ENCODE peak calls at places on chromosomes 16 and 17, in nine cellular contexts. One of them, this sample, is unnamed.

GRCh38 chr16:83689385-83689831 is 118.4 kb upstream of the HSBP1 start:
- DNase-seq in upper lobe of right lung: no peak
- DNase-seq in prostate gland: no peak
- DNase-seq in CD8-positive, alpha-beta T cell: no peak
- DNase-seq in ovary: no peak
- DNase-seq in HL-60: peak; percentile 7
- DNase-seq in body of pancreas: no peak
- DNase-seq in astrocyte of the spinal cord: peak; percentile 84
- DNase-seq in choroid plexus epithelial cell: peak; percentile 94
- DNase-seq in this sample: peak; percentile 94

GRCh38 chr16:21626659-21627277 is 25.6 kb downstream of the IGSF6 start:
- DNase-seq in ovary: no peak
- DNase-seq in HL-60: peak; percentile 98
- DNase-seq in prostate gland: no peak
- DNase-seq in upper lobe of right lung: no peak
- DNase-seq in astrocyte of the spinal cord: peak; percentile 93
- DNase-seq in body of pancreas: no peak
- DNase-seq in CD8-positive, alpha-beta T cell: no peak
- DNase-seq in choroid plexus epithelial cell: peak; percentile 91
- DNase-seq in this sample: peak; percentile 94

GRCh38 chr17:74987909-74988711 is 678 bp downstream of the CDR2L start:
- DNase-seq in CD8-positive, alpha-beta T cell: no peak
- DNase-seq in choroid plexus epithelial cell: peak; percentile 69
- DNase-seq in astrocyte of the spinal cord: peak; percentile 78
- DNase-seq in prostate gland: peak; percentile 83
- DNase-seq in upper lobe of right lung: peak; percentile 87
- DNase-seq in HL-60: no peak
- DNase-seq in body of pancreas: peak; percentile 76
- DNase-seq in ovary: peak; percentile 76
- DNase-seq in this sample: peak; percentile 84

GRCh38 chr17:83145831-83146230 is 66.4 kb downstream of the METRNL start:
- DNase-seq in CD8-positive, alpha-beta T cell: no peak
- DNase-seq in ovary: no peak
- DNase-seq in body of pancreas: no peak
- DNase-seq in HL-60: no peak
- DNase-seq in choroid plexus epithelial cell: no peak
- DNase-seq in astrocyte of the spinal cord: no peak
- DNase-seq in upper lobe of right lung: no peak
- DNase-seq in prostate gland: no peak
- DNase-seq in this sample: no peak

GRCh38 chr16:10242076-10242475 is 59.8 kb upstream of the GRIN2A start:
- DNase-seq in body of pancreas: no peak
- DNase-seq in CD8-positive, alpha-beta T cell: no peak
- DNase-seq in choroid plexus epithelial cell: no peak
- DNase-seq in ovary: no peak
- DNase-seq in astrocyte of the spinal cord: no peak
- DNase-seq in upper lobe of right lung: no peak
- DNase-seq in prostate gland: no peak
- DNase-seq in HL-60: no peak
- DNase-seq in this sample: no peak

GRCh38 chr16:49472598-49472997 is 99.0 kb downstream of the C16orf78 start:
- DNase-seq in HL-60: no peak
- DNase-seq in choroid plexus epithelial cell: no peak
- DNase-seq in CD8-positive, alpha-beta T cell: peak; percentile 41
- DNase-seq in astrocyte of the spinal cord: no peak
- DNase-seq in body of pancreas: no peak
- DNase-seq in prostate gland: no peak
- DNase-seq in upper lobe of right lung: peak; percentile 44
- DNase-seq in ovary: no peak
- DNase-seq in this sample: no peak

GRCh38 chr16:31471875-31472558 is at the start of gene TGFB1I1:
- DNase-seq in upper lobe of right lung: no peak
- DNase-seq in astrocyte of the spinal cord: peak; percentile 92
- DNase-seq in CD8-positive, alpha-beta T cell: no peak
- DNase-seq in body of pancreas: peak; percentile 45
- DNase-seq in choroid plexus epithelial cell: peak; percentile 78
- DNase-seq in HL-60: no peak
- DNase-seq in ovary: peak; percentile 89
- DNase-seq in prostate gland: no peak
- DNase-seq in this sample: peak; percentile 89

GRCh38 chr16:24844101-24845030 is 1.4 kb upstream of the SLC5A11 start:
- DNase-seq in CD8-positive, alpha-beta T cell: no peak
- DNase-seq in body of pancreas: no peak
- DNase-seq in HL-60: no peak
- DNase-seq in ovary: no peak
- DNase-seq in choroid plexus epithelial cell: no peak
- DNase-seq in astrocyte of the spinal cord: no peak
- DNase-seq in prostate gland: no peak
- DNase-seq in upper lobe of right lung: no peak
- DNase-seq in this sample: no peak

GRCh38 chr17:13884347-13884746 is 185.0 kb upstream of the COX10 start:
- DNase-seq in HL-60: no peak
- DNase-seq in ovary: no peak
- DNase-seq in astrocyte of the spinal cord: no peak
- DNase-seq in body of pancreas: no peak
- DNase-seq in prostate gland: no peak
- DNase-seq in upper lobe of right lung: no peak
- DNase-seq in choroid plexus epithelial cell: no peak
- DNase-seq in CD8-positive, alpha-beta T cell: no peak
- DNase-seq in this sample: no peak

GRCh38 chr16:49598386-49599170 is 225.0 kb downstream of the C16orf78 start:
- DNase-seq in CD8-positive, alpha-beta T cell: no peak
- DNase-seq in upper lobe of right lung: peak; percentile 36
- DNase-seq in choroid plexus epithelial cell: no peak
- DNase-seq in astrocyte of the spinal cord: no peak
- DNase-seq in prostate gland: no peak
- DNase-seq in ovary: peak; percentile 6
- DNase-seq in body of pancreas: no peak
- DNase-seq in HL-60: no peak
- DNase-seq in this sample: no peak

GRCh38 chr17:83148317-83149044 is 69.1 kb downstream of the METRNL start:
- DNase-seq in choroid plexus epithelial cell: no peak
- DNase-seq in ovary: no peak
- DNase-seq in body of pancreas: no peak
- DNase-seq in prostate gland: no peak
- DNase-seq in HL-60: no peak
- DNase-seq in CD8-positive, alpha-beta T cell: no peak
- DNase-seq in astrocyte of the spinal cord: no peak
- DNase-seq in upper lobe of right lung: no peak
- DNase-seq in this sample: no peak

GRCh38 chr16:11481987-11482386 is 104.7 kb downstream of the LITAF start:
- DNase-seq in prostate gland: no peak
- DNase-seq in upper lobe of right lung: no peak
- DNase-seq in choroid plexus epithelial cell: peak; percentile 8
- DNase-seq in body of pancreas: no peak
- DNase-seq in ovary: no peak
- DNase-seq in astrocyte of the spinal cord: no peak
- DNase-seq in HL-60: no peak
- DNase-seq in CD8-positive, alpha-beta T cell: no peak
- DNase-seq in this sample: peak; percentile 17

GRCh38 chr16:11298143-11298900 is 17.2 kb upstream of the PRM1 start:
- DNase-seq in upper lobe of right lung: no peak
- DNase-seq in prostate gland: no peak
- DNase-seq in body of pancreas: no peak
- DNase-seq in choroid plexus epithelial cell: no peak
- DNase-seq in ovary: no peak
- DNase-seq in HL-60: no peak
- DNase-seq in astrocyte of the spinal cord: no peak
- DNase-seq in CD8-positive, alpha-beta T cell: no peak
- DNase-seq in this sample: no peak

GRCh38 chr17:67585077-67585602 is 132.6 kb upstream of the NOL11 start:
- DNase-seq in upper lobe of right lung: no peak
- DNase-seq in ovary: no peak
- DNase-seq in body of pancreas: no peak
- DNase-seq in CD8-positive, alpha-beta T cell: no peak
- DNase-seq in astrocyte of the spinal cord: no peak
- DNase-seq in HL-60: no peak
- DNase-seq in choroid plexus epithelial cell: no peak
- DNase-seq in prostate gland: no peak
- DNase-seq in this sample: peak; percentile 51

DNA sequence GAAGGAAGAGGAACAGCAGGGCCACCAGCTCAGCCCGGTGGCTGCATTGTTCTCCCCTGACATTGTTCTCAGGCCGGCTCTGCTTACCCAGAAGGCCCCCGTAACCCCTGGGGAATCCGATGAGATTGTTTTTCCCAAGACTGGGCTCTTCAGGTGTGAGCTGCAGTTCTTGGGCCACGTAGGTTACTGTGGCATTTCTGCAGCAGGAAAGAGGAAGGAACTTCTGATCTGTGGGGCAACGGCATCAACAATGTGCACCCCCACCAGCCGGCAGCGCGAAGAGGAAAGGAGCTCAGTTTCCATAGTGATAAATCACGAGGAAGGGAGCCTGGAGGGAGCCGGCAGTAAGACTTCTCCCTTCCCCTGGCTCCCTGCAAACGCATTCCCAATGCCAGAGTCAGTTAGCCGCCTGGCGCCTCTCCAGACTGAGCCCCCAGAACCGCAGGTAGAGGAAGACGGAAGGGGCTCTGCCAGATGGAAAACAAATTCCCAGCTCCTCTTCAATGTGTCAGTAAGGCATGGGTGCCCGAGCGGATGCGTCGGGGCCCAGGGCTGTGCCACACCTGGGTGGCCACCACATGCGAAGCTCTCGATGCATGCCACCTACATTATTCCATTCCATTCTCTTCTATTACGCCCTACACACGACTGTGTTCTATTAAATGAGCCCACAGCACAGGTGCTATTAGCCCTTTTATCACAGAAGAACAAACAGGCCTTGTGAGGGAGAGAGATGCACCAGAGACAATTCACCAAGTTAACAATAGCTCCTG is 21.5 kb upstream of the PECAM1 start:
- DNase-seq in ovary: peak; percentile 58
- DNase-seq in prostate gland: no peak
- DNase-seq in CD8-positive, alpha-beta T cell: no peak
- DNase-seq in choroid plexus epithelial cell: peak; percentile 51
- DNase-seq in HL-60: peak; percentile 57
- DNase-seq in body of pancreas: peak; percentile 21
- DNase-seq in astrocyte of the spinal cord: peak; percentile 14
- DNase-seq in upper lobe of right lung: peak; percentile 84
- DNase-seq in this sample: peak; percentile 40
- H3K4me3 ChIP-seq in ovary: no peak overlapping the region
- H3K4me3 ChIP-seq in prostate gland: no peak overlapping the region
- H3K4me3 ChIP-seq in CD8-positive, alpha-beta T cell: no peak overlapping the region
- H3K4me3 ChIP-seq in choroid plexus epithelial cell: peak overlapping the region; percentile 42
- H3K4me3 ChIP-seq in HL-60: peak overlapping the region; percentile 23
- H3K4me3 ChIP-seq in body of pancreas: no peak overlapping the region
- H3K4me3 ChIP-seq in astrocyte of the spinal cord: no peak overlapping the region
- H3K4me3 ChIP-seq in upper lobe of right lung: peak overlapping the region; percentile 42
- H3K4me3 ChIP-seq in this sample: no peak overlapping the region

DNA sequence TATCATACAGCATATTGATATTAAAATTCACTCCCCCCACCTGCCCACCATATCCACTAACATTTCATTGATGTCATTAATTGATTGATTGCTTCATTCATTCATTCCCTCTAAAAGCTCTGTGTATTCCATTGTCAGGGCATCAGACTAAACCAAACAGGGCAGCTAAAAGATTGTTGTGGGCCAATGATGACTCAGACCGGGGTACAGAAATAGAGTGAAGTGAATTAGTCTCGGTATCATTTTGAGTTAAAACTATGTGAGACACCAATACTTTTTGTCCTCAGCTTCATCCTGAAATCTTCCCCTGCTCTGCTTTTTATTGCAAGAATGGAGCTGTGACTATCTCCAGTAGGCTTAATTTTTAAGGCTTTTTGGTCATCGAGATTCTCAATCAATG is 868.3 kb downstream of the CDH11 start:
- DNase-seq in astrocyte of the spinal cord: no peak
- DNase-seq in prostate gland: no peak
- DNase-seq in HL-60: no peak
- DNase-seq in upper lobe of right lung: no peak
- DNase-seq in CD8-positive, alpha-beta T cell: no peak
- DNase-seq in body of pancreas: no peak
- DNase-seq in choroid plexus epithelial cell: no peak
- DNase-seq in ovary: no peak
- DNase-seq in this sample: no peak
- H3K4me3 ChIP-seq in astrocyte of the spinal cord: no peak overlapping the region
- H3K4me3 ChIP-seq in prostate gland: no peak overlapping the region
- H3K4me3 ChIP-seq in HL-60: no peak overlapping the region
- H3K4me3 ChIP-seq in upper lobe of right lung: no peak overlapping the region
- H3K4me3 ChIP-seq in CD8-positive, alpha-beta T cell: no peak overlapping the region
- H3K4me3 ChIP-seq in body of pancreas: no peak overlapping the region
- H3K4me3 ChIP-seq in choroid plexus epithelial cell: no peak overlapping the region
- H3K4me3 ChIP-seq in ovary: no peak overlapping the region
- H3K4me3 ChIP-seq in this sample: no peak overlapping the region

DNA sequence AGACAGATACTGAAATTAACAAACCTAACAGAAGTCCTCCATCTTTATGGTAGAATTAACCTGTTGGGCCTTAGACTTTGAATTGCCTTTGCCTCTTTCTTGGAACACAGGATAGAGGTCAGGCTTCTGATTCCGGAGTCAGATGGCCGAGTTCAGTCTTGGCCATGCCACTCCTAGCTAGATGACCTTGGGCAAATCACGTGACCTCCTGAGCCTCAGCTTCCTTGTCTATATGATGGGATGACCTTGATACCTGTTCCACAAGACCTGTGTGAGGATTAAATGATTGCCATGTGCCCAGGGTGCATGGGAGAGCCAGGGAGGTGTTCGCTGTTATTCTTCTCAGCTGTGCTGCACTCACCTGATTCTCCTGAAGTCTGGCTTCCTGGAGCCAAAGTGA is 161.4 kb downstream of the CMIP start:
- DNase-seq in CD8-positive, alpha-beta T cell: no peak
- DNase-seq in astrocyte of the spinal cord: no peak
- DNase-seq in choroid plexus epithelial cell: no peak
- DNase-seq in prostate gland: no peak
- DNase-seq in body of pancreas: no peak
- DNase-seq in upper lobe of right lung: no peak
- DNase-seq in ovary: no peak
- DNase-seq in HL-60: no peak
- DNase-seq in this sample: no peak
- H3K4me3 ChIP-seq in CD8-positive, alpha-beta T cell: no peak overlapping the region
- H3K4me3 ChIP-seq in astrocyte of the spinal cord: no peak overlapping the region
- H3K4me3 ChIP-seq in choroid plexus epithelial cell: no peak overlapping the region
- H3K4me3 ChIP-seq in prostate gland: no peak overlapping the region
- H3K4me3 ChIP-seq in body of pancreas: no peak overlapping the region
- H3K4me3 ChIP-seq in upper lobe of right lung: no peak overlapping the region
- H3K4me3 ChIP-seq in ovary: no peak overlapping the region
- H3K4me3 ChIP-seq in HL-60: no peak overlapping the region
- H3K4me3 ChIP-seq in this sample: no peak overlapping the region

DNA sequence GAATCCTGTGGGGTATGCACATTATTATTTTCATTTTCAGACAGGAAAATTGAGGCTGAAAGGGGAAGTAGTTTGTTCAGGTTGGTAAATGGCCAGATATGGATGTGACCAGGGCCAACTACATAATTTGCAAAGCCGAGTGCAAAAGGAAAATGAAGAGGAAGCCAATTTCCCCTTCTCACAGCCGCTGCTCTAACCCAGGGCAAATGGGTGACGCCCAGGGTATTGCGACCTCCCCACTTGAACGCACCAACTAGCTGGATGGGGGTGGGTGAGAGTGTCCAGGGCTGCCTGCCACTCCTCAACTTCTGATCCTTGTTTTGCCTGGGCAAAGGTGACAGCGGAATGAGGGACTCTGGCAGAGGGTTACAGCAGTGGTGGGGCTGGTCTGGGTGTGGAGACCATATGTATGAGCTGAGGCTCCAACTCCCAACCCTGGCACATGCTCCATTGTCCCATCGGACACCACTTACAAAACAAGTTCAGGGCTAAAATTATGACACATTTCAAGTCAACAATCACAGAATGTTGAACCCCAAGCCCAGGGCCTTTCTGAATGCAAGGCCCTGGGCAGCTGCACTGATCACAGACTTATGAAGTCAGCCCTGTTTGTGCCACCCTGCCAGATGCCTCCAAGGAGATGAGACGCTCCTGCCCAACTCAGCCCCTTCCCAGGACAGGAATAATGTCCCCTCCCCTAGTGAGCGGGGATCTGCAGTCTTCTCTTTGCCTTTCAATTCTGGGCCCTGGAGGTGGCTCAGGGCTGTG is 1.7 kb downstream of the ANKRD40CL start:
- DNase-seq in prostate gland: no peak
- DNase-seq in choroid plexus epithelial cell: no peak
- DNase-seq in body of pancreas: no peak
- DNase-seq in astrocyte of the spinal cord: no peak
- DNase-seq in ovary: no peak
- DNase-seq in CD8-positive, alpha-beta T cell: peak; percentile 36
- DNase-seq in HL-60: no peak
- DNase-seq in upper lobe of right lung: no peak
- DNase-seq in this sample: no peak
- H3K4me3 ChIP-seq in prostate gland: no peak overlapping the region
- H3K4me3 ChIP-seq in choroid plexus epithelial cell: no peak overlapping the region
- H3K4me3 ChIP-seq in body of pancreas: no peak overlapping the region
- H3K4me3 ChIP-seq in astrocyte of the spinal cord: no peak overlapping the region
- H3K4me3 ChIP-seq in ovary: no peak overlapping the region
- H3K4me3 ChIP-seq in CD8-positive, alpha-beta T cell: no peak overlapping the region
- H3K4me3 ChIP-seq in HL-60: no peak overlapping the region
- H3K4me3 ChIP-seq in upper lobe of right lung: no peak overlapping the region
- H3K4me3 ChIP-seq in this sample: no peak overlapping the region

This sample was measured in fibroblast of villous mesenchyme.